ENCODE peak calls at places on chromosomes 3 and 15, in ten cellular contexts. H, X, Q, P, V, U, Z, J, C and G are unnamed samples.

GRCh38 chr15:38134252-38134651 is 118.4 kb upstream of the SPRED1 start:
- DNase-seq in U (no peak), Z (no peak), V (no peak), C (no peak), Q (no peak), H (no peak), P (no peak), X (no peak), J (no peak), G (no peak)

GRCh38 chr3:140319801-140320200 is 358.1 kb upstream of the TRIM42 start:
- DNase-seq in U (no peak), H (no peak), Z (no peak), V (no peak), C (no peak), P (no peak), X (no peak), J (no peak), Q (no peak), G (no peak)

GRCh38 chr3:13301295-13301987 is 118.7 kb downstream of the NUP210 start:
- DNase-seq in V (peak), P (peak), J (peak), Q (peak), H (no peak), U (no peak), Z (no peak), X (peak), C (no peak), G (no peak)

GRCh38 chr15:67550522-67550921 is 8.0 kb downstream of the MAP2K5 start:
- DNase-seq in P (peak), C (no peak), Q (no peak), H (no peak), J (no peak), Z (no peak), X (no peak), V (no peak), U (no peak), G (no peak)

GRCh38 chr3:13305623-13306022 is 114.5 kb downstream of the NUP210 start:
- DNase-seq in Q (peak), J (no peak), V (no peak), U (no peak), C (no peak), P (no peak), H (no peak), X (no peak), Z (no peak), G (no peak)

GRCh38 chr3:191330309-191330712 is at the start of gene UTS2B:
- DNase-seq in H (no peak), Z (no peak), C (no peak), V (peak), J (peak), U (no peak), Q (no peak), P (peak), X (no peak), G (no peak)

GRCh38 chr3:107962946-107963345 is 127.9 kb downstream of the CD47 start:
- DNase-seq in C (no peak), Z (no peak), H (no peak), V (peak), P (peak), X (no peak), U (no peak), Q (no peak), J (peak), G (no peak)

GRCh38 chr15:70197945-70198361 is 100.2 kb upstream of the TLE3 start:
- DNase-seq in Q (no peak), V (no peak), J (no peak), U (no peak), Z (no peak), H (no peak), P (no peak), C (no peak), X (no peak), G (no peak)

GRCh38 chr15:39472661-39473657 is 107.9 kb upstream of the THBS1 start:
- DNase-seq in X (no peak), C (no peak), Q (peak), V (peak), Z (no peak), U (no peak), J (no peak), P (peak), H (no peak), G (no peak)

GRCh38 chr3:141331370-141332318 is 36.7 kb upstream of the ZBTB38 start:
- DNase-seq in V (peak), X (peak), C (no peak), J (peak), P (peak), Z (no peak), H (no peak), Q (peak), U (no peak), G (no peak)

GRCh38 chr3:131622726-131623125 is 120.0 kb upstream of the MRPL3 start:
- DNase-seq in Q (no peak), J (no peak), X (no peak), U (no peak), V (no peak), P (no peak), C (no peak), H (no peak), Z (no peak), G (no peak)